ENCODE peak calls at places on chromosomes 2 and 18, in four cellular contexts. Z, S, T and C are unnamed samples.

GRCh38 chr2:64404002-64404731 is 49.8 kb upstream of the LGALSL start:
- DNase-seq in Z (peak; percentile 79), S (no peak), T (peak; percentile 78), C (peak; percentile 70)

GRCh38 chr2:47309952-47310800 is 92.8 kb upstream of the MSH2 start:
- DNase-seq in Z (peak; percentile 82), S (no peak), T (no peak), C (peak; percentile 48)

GRCh38 chr18:73614812-73615211 is 532.8 kb downstream of the FBXO15 start:
- DNase-seq in Z (no peak), S (no peak), T (no peak), C (no peak)

GRCh38 chr2:193502363-193503035 is 1307.8 kb upstream of the TMEFF2 start:
- DNase-seq in Z (no peak), S (no peak), T (no peak), C (no peak)

GRCh38 chr2:190987116-190987515 is 26.9 kb downstream of the STAT1 start:
- DNase-seq in Z (no peak), S (no peak), T (no peak), C (no peak)

GRCh38 chr2:132538331-132538855 is 121.8 kb downstream of the GPR39 start:
- DNase-seq in Z (no peak), S (no peak), T (no peak), C (no peak)

GRCh38 chr18:45522371-45522770 is 92.9 kb upstream of the SLC14A2 start:
- DNase-seq in Z (no peak), S (no peak), T (no peak), C (no peak)

GRCh38 chr2:151774506-151774905 is 40.2 kb upstream of the NEB start:
- DNase-seq in Z (no peak), S (no peak), T (no peak), C (no peak)

GRCh38 chr2:62660582-62661262 is 44.8 kb upstream of the EHBP1 start:
- DNase-seq in Z (no peak), S (no peak), T (no peak), C (no peak)

GRCh38 chr2:170369894-170370293 is 191.9 kb downstream of the MYO3B start:
- DNase-seq in Z (no peak), S (no peak), T (no peak), C (no peak)

GRCh38 chr2:74835831-74836674 is 2.1 kb downstream of the HK2 start:
- DNase-seq in Z (no peak), S (no peak), T (no peak), C (no peak)

GRCh38 chr2:72722492-72723090 is 103.2 kb downstream of the EXOC6B start:
- DNase-seq in Z (no peak), S (no peak), T (no peak), C (no peak)

GRCh38 chr2:95272781-95273180 is 1.5 kb upstream of the PROM2 start:
- DNase-seq in Z (no peak), S (no peak), T (peak; percentile 5), C (peak; percentile 16)

GRCh38 chr18:38811209-38811608 is 1245.6 kb upstream of the CELF4 start:
- DNase-seq in Z (no peak), S (no peak), T (no peak), C (no peak)

GRCh38 chr2:220277445-220277960 is 650.1 kb downstream of the SLC4A3 start:
- DNase-seq in Z (no peak), S (no peak), T (peak; percentile 60), C (peak; percentile 84)

GRCh38 chr2:163291790-163292189 is 444.0 kb downstream of the FIGN start:
- DNase-seq in Z (no peak), S (no peak), T (no peak), C (no peak)

GRCh38 chr18:29594494-29594893 is 1417.6 kb upstream of the CDH2 start:
- DNase-seq in Z (no peak), S (no peak), T (no peak), C (no peak)

GRCh38 chr2:230218411-230218810 is 1.4 kb downstream of the SP110 start:
- DNase-seq in Z (no peak), S (no peak), T (no peak), C (no peak)